ENCODE peak calls at places on chromosomes 5 and 9, in five cellular contexts. W is AG04449; C is AG09309; F is CD8-positive, alpha-beta T cell; J is GM12878. S is an unnamed sample.

GRCh38 chr5:55134053-55134722 is 25.8 kb upstream of the GPX8 start:
- DNase-seq in C (no peak), J (no peak), W (no peak), F (no peak), S (no peak)

GRCh38 chr5:39494099-39494498 is 69.3 kb upstream of the DAB2 start:
- DNase-seq in F (no peak), W (no peak), C (no peak), J (no peak), S (no peak)

GRCh38 chr5:148125641-148126040 is 42.7 kb upstream of the SPINK14 start:
- DNase-seq in F (no peak), J (no peak), W (no peak), C (peak; percentile 4), S (no peak)

GRCh38 chr9:2727966-2728613 is 10.8 kb downstream of the KCNV2 start:
- DNase-seq in F (no peak), W (no peak), J (peak; percentile 61), C (no peak), S (peak; percentile 33)

GRCh38 chr5:35919191-35919590 is 19.2 kb downstream of the CAPSL start:
- DNase-seq in J (no peak), W (peak; percentile 91), F (no peak), C (peak; percentile 92), S (no peak)

GRCh38 chr9:132597073-132597775 is 14.8 kb downstream of the BARHL1 start:
- DNase-seq in J (no peak), C (no peak), W (no peak), F (no peak), S (no peak)

GRCh38 chr5:170874017-170874416 is 12.2 kb downstream of the RANBP17 start:
- DNase-seq in C (no peak), F (no peak), W (no peak), J (no peak), S (no peak)

GRCh38 chr5:66307647-66308257 is 163.7 kb downstream of the SREK1 start:
- DNase-seq in J (no peak), W (peak; percentile 14), F (no peak), C (peak; percentile 38), S (peak; percentile 15)

GRCh38 chr9:8916771-8917170 is 1117.2 kb upstream of the DMAC1 start:
- DNase-seq in C (no peak), F (no peak), J (no peak), W (no peak), S (no peak)

GRCh38 chr9:134899818-134900325 is 17.8 kb downstream of the FCN1 start:
- DNase-seq in W (no peak), J (no peak), F (no peak), C (no peak), S (no peak)

DNA sequence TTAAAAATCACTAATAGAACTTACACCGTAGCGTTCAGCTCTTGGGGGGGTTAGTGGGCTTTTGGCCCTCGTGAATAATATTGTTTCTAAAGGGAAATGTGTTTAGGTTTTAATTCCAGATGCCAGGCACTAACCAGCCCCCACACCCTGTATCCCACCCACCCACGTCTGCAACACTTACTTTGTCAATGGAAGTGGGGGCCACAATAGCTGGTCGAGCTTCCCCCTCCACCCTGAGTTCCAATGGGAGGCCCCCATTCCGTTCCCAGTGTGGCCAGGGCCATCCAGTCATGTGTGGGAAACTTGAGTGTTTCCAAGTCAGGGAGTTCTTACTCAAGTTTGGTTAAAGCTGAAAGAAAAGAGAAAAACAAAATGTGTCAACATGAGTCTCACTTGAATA is 271.4 kb downstream of the ENC1 start:
- DNase-seq in F (no peak), W (no peak), C (no peak), J (no peak), S (no peak)
- TF ChIP-seq CTCF in F (no peak), W (no peak), C (no peak), J (no peak), S (no peak)

DNA sequence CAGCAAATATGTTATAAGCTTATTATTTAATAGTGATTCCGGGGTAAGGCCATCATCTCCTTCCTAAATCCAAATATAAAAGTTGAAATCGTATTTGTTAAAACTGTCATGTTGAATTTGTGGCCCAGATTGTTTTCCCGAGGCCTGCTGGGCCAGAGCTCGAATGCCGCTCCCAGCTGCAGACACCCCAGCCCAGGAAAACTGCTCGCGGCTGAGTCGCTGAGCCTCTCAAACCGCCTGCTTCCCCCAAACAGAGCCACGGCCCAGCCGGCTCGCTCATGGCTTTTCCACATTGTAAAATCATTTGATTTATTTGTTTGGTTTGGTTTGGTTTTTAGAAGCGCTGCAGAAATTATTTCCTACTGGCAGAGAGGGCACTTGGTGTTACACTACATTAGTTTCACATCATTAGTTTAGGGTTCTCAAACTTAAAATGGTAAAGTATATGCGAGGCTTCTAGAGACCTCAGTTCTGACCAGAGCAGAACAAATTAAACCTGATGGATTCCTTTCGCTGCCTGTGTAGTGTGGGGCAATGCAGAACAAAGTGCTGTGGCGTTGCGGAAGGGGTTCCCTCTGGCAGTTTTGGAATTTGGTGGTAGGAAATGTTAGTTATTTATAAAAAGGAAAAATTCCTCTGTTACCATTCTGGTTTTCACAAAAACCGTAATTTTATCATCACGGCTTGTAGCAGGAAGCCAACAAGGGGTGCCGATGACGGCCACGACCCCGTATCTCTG is 156.5 kb upstream of the PITX1 start:
- DNase-seq in C (no peak), F (no peak), J (no peak), W (no peak), S (no peak)
- H3K4me3 ChIP-seq in C (peak overlapping the region; percentile 46), F (peak overlapping the region; percentile 50), J (no peak overlapping the region), W (no peak overlapping the region), S (no peak overlapping the region)

DNA sequence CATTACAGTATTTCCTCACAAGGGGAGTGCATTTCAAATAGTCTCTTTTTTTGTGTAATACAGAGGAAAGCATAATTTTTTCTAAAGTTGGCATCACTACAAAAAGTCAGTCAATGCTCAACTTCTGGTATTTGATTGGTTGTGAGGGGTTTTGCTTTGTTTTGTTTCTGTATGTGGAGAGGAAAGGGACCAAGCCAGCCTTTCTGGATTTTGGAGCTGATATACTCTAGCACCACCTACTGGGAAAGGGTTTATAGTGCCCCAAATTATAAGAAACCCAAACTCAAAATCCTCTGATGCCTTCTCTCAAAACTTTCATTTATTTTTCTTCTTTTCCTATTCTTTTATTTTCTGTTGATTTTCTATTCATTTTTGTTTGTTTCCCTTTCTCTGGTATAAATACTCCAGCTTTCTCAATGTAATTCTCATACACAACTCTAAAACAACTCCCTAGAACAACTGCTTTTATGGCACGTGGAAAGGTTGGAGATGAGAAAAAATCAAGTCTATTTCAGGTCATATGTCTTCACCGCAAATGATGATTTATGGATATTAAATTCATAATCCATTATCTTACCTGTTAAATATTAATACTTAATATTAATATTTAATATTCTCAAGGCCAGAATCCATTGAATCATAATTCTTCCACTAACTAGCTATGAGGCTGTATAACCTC is 69.5 kb upstream of the ANXA1 start:
- DNase-seq in W (no peak), F (no peak), J (no peak), C (peak; percentile 33), S (no peak)
- TF ChIP-seq CTCF in W (peak; percentile 66), F (peak; percentile 75), J (peak; percentile 64), C (peak; percentile 84), S (peak; percentile 79)

GRCh38 chr5:58582004-58582403 is 871 bp upstream of the RAB3C start:
- DNase-seq in W (no peak), J (no peak), F (no peak), C (no peak), S (no peak)
- H3K4me3 ChIP-seq in W (peak overlapping the region; percentile 60), J (no peak overlapping the region), F (no peak overlapping the region), C (peak overlapping the region; percentile 40), S (peak overlapping the region; percentile 40)

GRCh38 chr9:20340161-20340861 is 282.0 kb downstream of the MLLT3 start:
- DNase-seq in W (no peak), J (no peak), C (no peak), F (no peak), S (no peak)
- TF ChIP-seq CTCF in W (no peak), J (no peak), C (no peak), F (no peak), S (no peak)